ENCODE peak calls at places on chromosome 18, in eight cellular contexts. One of them, this sample, is unnamed.

GRCh38 chr18:79798999-79799370 is 1.2 kb downstream of the KCNG2 start:
- DNase-seq in NCI-H2029 treated with DMSO at 0.1 percent for 48 hours: no peak
- DNase-seq in chondrocyte: peak; percentile 64
- DNase-seq in dorsolateral prefrontal cortex: no peak
- DNase-seq in GM10248: no peak
- DNase-seq in cardiac muscle cell: peak; percentile 21
- DNase-seq in PC-9: no peak
- DNase-seq in HTR-8/SVneo: no peak
- DNase-seq in this sample: no peak

GRCh38 chr18:36638224-36638623 is 190.6 kb downstream of the TPGS2 start:
- DNase-seq in chondrocyte: no peak
- DNase-seq in GM10248: peak; percentile 69
- DNase-seq in HTR-8/SVneo: no peak
- DNase-seq in dorsolateral prefrontal cortex: no peak
- DNase-seq in PC-9: no peak
- DNase-seq in NCI-H2029 treated with DMSO at 0.1 percent for 48 hours: no peak
- DNase-seq in cardiac muscle cell: no peak
- DNase-seq in this sample: no peak

GRCh38 chr18:616380-616995 is 19.7 kb downstream of the CLUL1 start:
- DNase-seq in chondrocyte: no peak
- DNase-seq in PC-9: no peak
- DNase-seq in HTR-8/SVneo: peak; percentile 49
- DNase-seq in dorsolateral prefrontal cortex: no peak
- DNase-seq in cardiac muscle cell: peak; percentile 79
- DNase-seq in NCI-H2029 treated with DMSO at 0.1 percent for 48 hours: no peak
- DNase-seq in GM10248: peak; percentile 35
- DNase-seq in this sample: peak; percentile 14

GRCh38 chr18:24273596-24273995 is 124.0 kb downstream of the OSBPL1A start:
- DNase-seq in GM10248: no peak
- DNase-seq in dorsolateral prefrontal cortex: no peak
- DNase-seq in HTR-8/SVneo: no peak
- DNase-seq in NCI-H2029 treated with DMSO at 0.1 percent for 48 hours: no peak
- DNase-seq in PC-9: no peak
- DNase-seq in chondrocyte: no peak
- DNase-seq in cardiac muscle cell: no peak
- DNase-seq in this sample: no peak

GRCh38 chr18:68354176-68354575 is 360.7 kb downstream of the TMX3 start:
- DNase-seq in cardiac muscle cell: peak; percentile 13
- DNase-seq in PC-9: no peak
- DNase-seq in dorsolateral prefrontal cortex: no peak
- DNase-seq in HTR-8/SVneo: no peak
- DNase-seq in NCI-H2029 treated with DMSO at 0.1 percent for 48 hours: no peak
- DNase-seq in GM10248: no peak
- DNase-seq in chondrocyte: no peak
- DNase-seq in this sample: no peak

GRCh38 chr18:43539862-43540261 is 262.6 kb upstream of the SYT4 start:
- DNase-seq in cardiac muscle cell: no peak
- DNase-seq in PC-9: no peak
- DNase-seq in chondrocyte: no peak
- DNase-seq in NCI-H2029 treated with DMSO at 0.1 percent for 48 hours: no peak
- DNase-seq in GM10248: no peak
- DNase-seq in HTR-8/SVneo: no peak
- DNase-seq in dorsolateral prefrontal cortex: no peak
- DNase-seq in this sample: no peak

GRCh38 chr18:48949051-48949605 is 1.6 kb downstream of the SMAD7 start:
- DNase-seq in cardiac muscle cell: no peak
- DNase-seq in HTR-8/SVneo: no peak
- DNase-seq in PC-9: no peak
- DNase-seq in chondrocyte: no peak
- DNase-seq in dorsolateral prefrontal cortex: no peak
- DNase-seq in GM10248: peak; percentile 55
- DNase-seq in NCI-H2029 treated with DMSO at 0.1 percent for 48 hours: no peak
- DNase-seq in this sample: no peak

GRCh38 chr18:1585881-1586488 is 681.3 kb downstream of the ADCYAP1 start:
- DNase-seq in chondrocyte: no peak
- DNase-seq in dorsolateral prefrontal cortex: no peak
- DNase-seq in NCI-H2029 treated with DMSO at 0.1 percent for 48 hours: peak; percentile 10
- DNase-seq in PC-9: no peak
- DNase-seq in HTR-8/SVneo: peak; percentile 9
- DNase-seq in cardiac muscle cell: peak; percentile 57
- DNase-seq in GM10248: peak; percentile 6
- DNase-seq in this sample: no peak

GRCh38 chr18:11906926-11907874 is 917 bp downstream of the MPPE1 start:
- DNase-seq in HTR-8/SVneo: no peak
- DNase-seq in GM10248: no peak
- DNase-seq in dorsolateral prefrontal cortex: no peak
- DNase-seq in PC-9: no peak
- DNase-seq in cardiac muscle cell: no peak
- DNase-seq in chondrocyte: no peak
- DNase-seq in NCI-H2029 treated with DMSO at 0.1 percent for 48 hours: no peak
- DNase-seq in this sample: no peak

GRCh38 chr18:24115628-24116027 is 23.2 kb upstream of the CABYR start:
- DNase-seq in HTR-8/SVneo: no peak
- DNase-seq in chondrocyte: no peak
- DNase-seq in cardiac muscle cell: no peak
- DNase-seq in PC-9: no peak
- DNase-seq in GM10248: no peak
- DNase-seq in dorsolateral prefrontal cortex: no peak
- DNase-seq in NCI-H2029 treated with DMSO at 0.1 percent for 48 hours: no peak
- DNase-seq in this sample: no peak

GRCh38 chr18:6521804-6522418 is 107.2 kb upstream of the L3MBTL4 start:
- DNase-seq in GM10248: peak; percentile 48
- DNase-seq in chondrocyte: no peak
- DNase-seq in dorsolateral prefrontal cortex: no peak
- DNase-seq in cardiac muscle cell: peak; percentile 63
- DNase-seq in PC-9: peak; percentile 30
- DNase-seq in NCI-H2029 treated with DMSO at 0.1 percent for 48 hours: peak; percentile 57
- DNase-seq in HTR-8/SVneo: no peak
- DNase-seq in this sample: peak; percentile 4

GRCh38 chr18:31042068-31042390 is 513 bp downstream of the DSC3 start:
- DNase-seq in cardiac muscle cell: no peak
- DNase-seq in dorsolateral prefrontal cortex: no peak
- DNase-seq in PC-9: no peak
- DNase-seq in chondrocyte: peak; percentile 59
- DNase-seq in NCI-H2029 treated with DMSO at 0.1 percent for 48 hours: no peak
- DNase-seq in HTR-8/SVneo: no peak
- DNase-seq in GM10248: no peak
- DNase-seq in this sample: no peak

GRCh38 chr18:7749001-7749391 is 181.9 kb downstream of the PTPRM start:
- DNase-seq in dorsolateral prefrontal cortex: no peak
- DNase-seq in chondrocyte: no peak
- DNase-seq in HTR-8/SVneo: no peak
- DNase-seq in NCI-H2029 treated with DMSO at 0.1 percent for 48 hours: no peak
- DNase-seq in GM10248: no peak
- DNase-seq in cardiac muscle cell: no peak
- DNase-seq in PC-9: no peak
- DNase-seq in this sample: no peak

GRCh38 chr18:48949606-48950535 is 894 bp downstream of the SMAD7 start:
- DNase-seq in GM10248: peak; percentile 57
- DNase-seq in HTR-8/SVneo: no peak
- DNase-seq in chondrocyte: no peak
- DNase-seq in cardiac muscle cell: peak; percentile 66
- DNase-seq in dorsolateral prefrontal cortex: no peak
- DNase-seq in NCI-H2029 treated with DMSO at 0.1 percent for 48 hours: no peak
- DNase-seq in PC-9: peak; percentile 36
- DNase-seq in this sample: peak; percentile 40

GRCh38 chr18:48583568-48583967 is 44.7 kb downstream of the CTIF start:
- DNase-seq in HTR-8/SVneo: no peak
- DNase-seq in chondrocyte: peak; percentile 30
- DNase-seq in GM10248: no peak
- DNase-seq in dorsolateral prefrontal cortex: peak; percentile 26
- DNase-seq in PC-9: no peak
- DNase-seq in NCI-H2029 treated with DMSO at 0.1 percent for 48 hours: no peak
- DNase-seq in cardiac muscle cell: no peak
- DNase-seq in this sample: no peak

GRCh38 chr18:58637197-58637596 is 8.3 kb upstream of the ALPK2 start:
- DNase-seq in dorsolateral prefrontal cortex: no peak
- DNase-seq in HTR-8/SVneo: no peak
- DNase-seq in GM10248: no peak
- DNase-seq in NCI-H2029 treated with DMSO at 0.1 percent for 48 hours: no peak
- DNase-seq in PC-9: no peak
- DNase-seq in cardiac muscle cell: no peak
- DNase-seq in chondrocyte: no peak
- DNase-seq in this sample: no peak

GRCh38 chr18:56721031-56721430 is 69.9 kb downstream of the WDR7 start:
- DNase-seq in cardiac muscle cell: peak; percentile 19
- DNase-seq in GM10248: no peak
- DNase-seq in PC-9: no peak
- DNase-seq in NCI-H2029 treated with DMSO at 0.1 percent for 48 hours: no peak
- DNase-seq in chondrocyte: no peak
- DNase-seq in HTR-8/SVneo: no peak
- DNase-seq in dorsolateral prefrontal cortex: no peak
- DNase-seq in this sample: no peak

GRCh38 chr18:29361843-29362242 is 1184.9 kb upstream of the CDH2 start:
- DNase-seq in cardiac muscle cell: no peak
- DNase-seq in PC-9: no peak
- DNase-seq in HTR-8/SVneo: no peak
- DNase-seq in dorsolateral prefrontal cortex: no peak
- DNase-seq in NCI-H2029 treated with DMSO at 0.1 percent for 48 hours: no peak
- DNase-seq in chondrocyte: no peak
- DNase-seq in GM10248: no peak
- DNase-seq in this sample: no peak

GRCh38 chr18:31876707-31877106 is 66.2 kb downstream of the TRAPPC8 start:
- DNase-seq in NCI-H2029 treated with DMSO at 0.1 percent for 48 hours: no peak
- DNase-seq in GM10248: no peak
- DNase-seq in PC-9: no peak
- DNase-seq in cardiac muscle cell: no peak
- DNase-seq in HTR-8/SVneo: no peak
- DNase-seq in dorsolateral prefrontal cortex: no peak
- DNase-seq in chondrocyte: no peak
- DNase-seq in this sample: no peak

GRCh38 chr18:46109386-46109785 is 5.2 kb downstream of the HAUS1 start:
- DNase-seq in HTR-8/SVneo: no peak
- DNase-seq in PC-9: no peak
- DNase-seq in chondrocyte: no peak
- DNase-seq in NCI-H2029 treated with DMSO at 0.1 percent for 48 hours: no peak
- DNase-seq in cardiac muscle cell: no peak
- DNase-seq in dorsolateral prefrontal cortex: no peak
- DNase-seq in GM10248: no peak
- DNase-seq in this sample: no peak

GRCh38 chr18:44638141-44638540 is 42.5 kb upstream of the SETBP1 start:
- DNase-seq in NCI-H2029 treated with DMSO at 0.1 percent for 48 hours: no peak
- DNase-seq in cardiac muscle cell: no peak
- DNase-seq in chondrocyte: no peak
- DNase-seq in GM10248: no peak
- DNase-seq in PC-9: no peak
- DNase-seq in dorsolateral prefrontal cortex: no peak
- DNase-seq in HTR-8/SVneo: no peak
- DNase-seq in this sample: no peak

GRCh38 chr18:67515987-67516431 is 511 bp downstream of the DSEL start:
- DNase-seq in HTR-8/SVneo: peak; percentile 56
- DNase-seq in chondrocyte: peak; percentile 95
- DNase-seq in dorsolateral prefrontal cortex: peak; percentile 90
- DNase-seq in NCI-H2029 treated with DMSO at 0.1 percent for 48 hours: no peak
- DNase-seq in GM10248: peak; percentile 62
- DNase-seq in cardiac muscle cell: peak; percentile 91
- DNase-seq in PC-9: peak; percentile 84
- DNase-seq in this sample: peak; percentile 59

GRCh38 chr18:48613589-48613988 is 74.8 kb downstream of the CTIF start:
- DNase-seq in PC-9: no peak
- DNase-seq in GM10248: no peak
- DNase-seq in cardiac muscle cell: no peak
- DNase-seq in chondrocyte: no peak
- DNase-seq in NCI-H2029 treated with DMSO at 0.1 percent for 48 hours: no peak
- DNase-seq in HTR-8/SVneo: no peak
- DNase-seq in dorsolateral prefrontal cortex: peak; percentile 88
- DNase-seq in this sample: no peak

GRCh38 chr18:48126240-48126639 is 195.8 kb upstream of the SMAD2 start:
- DNase-seq in cardiac muscle cell: no peak
- DNase-seq in dorsolateral prefrontal cortex: no peak
- DNase-seq in PC-9: no peak
- DNase-seq in HTR-8/SVneo: no peak
- DNase-seq in chondrocyte: no peak
- DNase-seq in GM10248: no peak
- DNase-seq in NCI-H2029 treated with DMSO at 0.1 percent for 48 hours: no peak
- DNase-seq in this sample: no peak

GRCh38 chr18:76491801-76492668 is 3.0 kb downstream of the ZNF516 start:
- DNase-seq in HTR-8/SVneo: no peak
- DNase-seq in chondrocyte: peak; percentile 81
- DNase-seq in dorsolateral prefrontal cortex: no peak
- DNase-seq in PC-9: no peak
- DNase-seq in cardiac muscle cell: peak; percentile 48
- DNase-seq in NCI-H2029 treated with DMSO at 0.1 percent for 48 hours: no peak
- DNase-seq in GM10248: no peak
- DNase-seq in this sample: no peak

GRCh38 chr18:24827500-24827899 is 367.1 kb downstream of the HRH4 start:
- DNase-seq in GM10248: no peak
- DNase-seq in PC-9: no peak
- DNase-seq in NCI-H2029 treated with DMSO at 0.1 percent for 48 hours: no peak
- DNase-seq in dorsolateral prefrontal cortex: no peak
- DNase-seq in cardiac muscle cell: no peak
- DNase-seq in chondrocyte: no peak
- DNase-seq in HTR-8/SVneo: no peak
- DNase-seq in this sample: no peak

GRCh38 chr18:54713386-54713785 is 114.9 kb upstream of the RAB27B start:
- DNase-seq in PC-9: no peak
- DNase-seq in GM10248: no peak
- DNase-seq in cardiac muscle cell: no peak
- DNase-seq in dorsolateral prefrontal cortex: no peak
- DNase-seq in chondrocyte: no peak
- DNase-seq in HTR-8/SVneo: no peak
- DNase-seq in NCI-H2029 treated with DMSO at 0.1 percent for 48 hours: no peak
- DNase-seq in this sample: no peak

GRCh38 chr18:27894746-27895145 is 282.2 kb downstream of the CDH2 start:
- DNase-seq in NCI-H2029 treated with DMSO at 0.1 percent for 48 hours: no peak
- DNase-seq in HTR-8/SVneo: no peak
- DNase-seq in cardiac muscle cell: no peak
- DNase-seq in dorsolateral prefrontal cortex: no peak
- DNase-seq in GM10248: no peak
- DNase-seq in chondrocyte: no peak
- DNase-seq in PC-9: no peak
- DNase-seq in this sample: no peak